ENCODE peak calls at places on chromosomes 16 and 17, in nine cellular contexts. O, I, M, N, V, L, A, W and Y are unnamed samples.

GRCh38 chr16:67666032-67666537 is 465 bp downstream of the ENKD1 start:
- DNase-seq in O (no peak), I (peak), M (no peak), N (peak), V (peak), L (no peak), A (no peak), W (no peak), Y (peak)

GRCh38 chr16:67727521-67728485 is 8.7 kb upstream of the GFOD2 start:
- DNase-seq in O (no peak), I (no peak), M (no peak), N (no peak), V (no peak), L (no peak), A (no peak), W (no peak), Y (no peak)

GRCh38 chr16:4570688-4571321 is 14.7 kb downstream of the C16orf96 start:
- DNase-seq in O (no peak), I (no peak), M (no peak), N (no peak), V (no peak), L (no peak), A (no peak), W (no peak), Y (no peak)

GRCh38 chr16:23213831-23214230 is 31.3 kb downstream of the SCNN1G start:
- DNase-seq in O (no peak), I (no peak), M (no peak), N (no peak), V (no peak), L (no peak), A (no peak), W (no peak), Y (no peak)

GRCh38 chr16:35497399-35497798 is 2038.0 kb downstream of the TP53TG3F start:
- DNase-seq in O (no peak), I (no peak), M (no peak), N (no peak), V (no peak), L (no peak), A (no peak), W (no peak), Y (no peak)

GRCh38 chr16:89570342-89570923 is 5.1 kb upstream of the CPNE7 start:
- DNase-seq in O (no peak), I (no peak), M (no peak), N (no peak), V (no peak), L (no peak), A (no peak), W (no peak), Y (no peak)

GRCh38 chr17:77999413-78000173 is 41.1 kb downstream of the TNRC6C start:
- DNase-seq in O (no peak), I (peak), M (peak), N (no peak), V (no peak), L (peak), A (no peak), W (no peak), Y (no peak)

GRCh38 chr17:33072421-33073175 is 81.0 kb downstream of the SPACA3 start:
- DNase-seq in O (no peak), I (no peak), M (no peak), N (no peak), V (no peak), L (no peak), A (no peak), W (no peak), Y (no peak)

GRCh38 chr17:31858647-31859486 is at the start of gene COPRS:
- DNase-seq in O (peak), I (peak), M (peak), N (peak), V (peak), L (peak), A (peak), W (no peak), Y (peak)

GRCh38 chr17:2689411-2690164 is 22.0 kb downstream of the CLUH start:
- DNase-seq in O (no peak), I (no peak), M (no peak), N (no peak), V (peak), L (no peak), A (no peak), W (no peak), Y (no peak)